ENCODE peak calls at places on chromosomes 4 and X, in four cellular contexts. Y is GM12878, Q is HepG2, I is K562. G is an unnamed sample.

GRCh38 chr4:125105561-125105960 is 209.2 kb upstream of the FAT4 start:
- DNase-seq in Y (no peak), Q (no peak), I (no peak), G (no peak)

GRCh38 chr4:5206391-5206790 is 155.1 kb downstream of the STK32B start:
- DNase-seq in Y (no peak), Q (no peak), I (peak), G (no peak)

GRCh38 chr4:173415092-173415491 is 16.2 kb upstream of the SCRG1 start:
- DNase-seq in Y (no peak), Q (no peak), I (no peak), G (no peak)

GRCh38 chrX:68989865-68990606 is 161.2 kb downstream of the EFNB1 start:
- DNase-seq in Y (no peak), Q (no peak), I (no peak), G (peak)

GRCh38 chrX:6002056-6002455 is 226.6 kb downstream of the NLGN4X start:
- DNase-seq in Y (no peak), Q (no peak), I (peak), G (peak)

GRCh38 chrX:149512225-149512885 is 7.2 kb upstream of the IDS start:
- DNase-seq in Y (peak), Q (peak), I (peak), G (peak)

GRCh38 chrX:64206556-64207162 is 1.2 kb upstream of the AMER1 start:
- DNase-seq in Y (no peak), Q (no peak), I (no peak), G (no peak)

GRCh38 chr4:4248036-4248884 is at the start of gene TMEM128:
- DNase-seq in Y (peak), Q (peak), I (peak), G (peak)

GRCh38 chr4:126794363-126794762 is 838.4 kb upstream of the INTU start:
- DNase-seq in Y (no peak), Q (no peak), I (peak), G (no peak)

GRCh38 chr4:108037884-108038283 is 48.2 kb downstream of the HADH start:
- DNase-seq in Y (no peak), Q (no peak), I (no peak), G (no peak)

GRCh38 chrX:68660746-68661145 is 13.3 kb downstream of the STARD8 start:
- DNase-seq in Y (no peak), Q (no peak), I (no peak), G (no peak)

GRCh38 chrX:139554367-139554766 is 23.8 kb downstream of the F9 start:
- DNase-seq in Y (no peak), Q (no peak), I (no peak), G (no peak)

GRCh38 chr4:119493419-119493818 is 135.2 kb downstream of the PDE5A start:
- DNase-seq in Y (no peak), Q (no peak), I (no peak), G (no peak)

GRCh38 chr4:37392540-37393255 is 148.2 kb downstream of the NWD2 start:
- DNase-seq in Y (no peak), Q (no peak), I (no peak), G (peak)

GRCh38 chr4:47668810-47669408 is 169.0 kb downstream of the CORIN start:
- DNase-seq in Y (no peak), Q (peak), I (peak), G (peak)
- TF ChIP-seq JUNB in Y (no peak), Q (no peak), I (no peak), G (no peak)

GRCh38 chr4:139470295-139470694 is 16.4 kb downstream of the RAB33B start:
- DNase-seq in Y (no peak), Q (no peak), I (no peak), G (no peak)
- H3K4me2 ChIP-seq in Y (no peak), Q (no peak), I (no peak), G (no peak)

DNA sequence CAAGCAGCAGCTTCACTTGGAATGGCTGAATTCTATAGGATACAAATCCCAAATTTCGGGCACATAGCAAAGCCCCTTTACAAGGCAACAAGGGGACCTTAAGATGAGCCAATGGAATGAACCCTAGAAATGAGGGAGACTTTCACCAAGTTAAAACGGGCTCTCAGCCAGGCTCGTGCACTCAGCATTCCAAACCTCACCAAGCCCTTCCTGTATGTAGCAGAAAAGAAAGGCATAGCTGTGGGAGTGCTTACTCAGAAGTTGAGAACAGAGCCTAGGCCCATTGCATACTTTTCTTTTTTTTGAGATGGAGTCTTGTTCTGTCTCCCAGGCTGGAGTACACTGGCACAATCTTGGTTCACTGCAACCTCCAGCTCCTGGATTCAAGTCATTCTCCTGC is 10.8 kb upstream of the HERC5 start:
- DNase-seq in Y (no peak), Q (no peak), I (no peak), G (peak)
- TF ChIP-seq EZH2 in Y (no peak), Q (no peak), I (no peak), G (no peak)

DNA sequence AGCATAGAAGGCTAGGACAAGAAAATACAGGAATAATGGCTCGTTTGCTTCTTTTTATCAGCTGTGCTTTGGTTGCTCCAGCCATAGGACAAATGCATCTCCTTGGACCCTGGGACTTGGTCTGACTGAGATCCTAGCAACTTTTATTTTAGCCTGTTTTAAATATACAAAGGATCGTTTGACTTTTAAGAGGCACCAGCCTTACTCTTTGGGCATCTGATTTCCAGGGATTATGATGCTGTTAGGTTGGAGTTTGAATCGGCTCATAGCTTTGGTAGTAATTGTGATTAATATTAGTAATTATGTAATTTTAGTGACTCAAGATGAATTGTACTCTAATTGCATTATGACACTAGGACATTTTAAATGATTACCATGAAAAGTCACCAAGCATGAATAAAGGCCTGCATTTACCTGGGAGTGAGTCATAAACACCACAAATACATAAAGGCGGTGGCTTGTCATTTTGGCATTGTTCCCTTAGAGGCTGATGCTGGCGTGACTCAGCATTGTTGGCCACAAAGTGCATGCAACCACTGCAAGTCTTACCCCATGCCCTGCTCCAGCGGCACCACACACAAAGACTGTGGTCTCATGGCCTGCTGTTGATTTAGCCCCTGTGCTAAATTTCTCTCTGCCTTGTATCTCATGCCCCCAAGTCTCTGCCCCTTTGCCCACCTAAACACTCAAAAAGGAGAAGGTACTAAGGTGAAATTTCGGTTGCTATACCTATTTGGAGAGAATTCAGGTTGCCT is 12.4 kb downstream of the GPAT3 start:
- DNase-seq in Y (peak), Q (peak), I (peak), G (peak)
- TF ChIP-seq JUNB in Y (peak), Q (no peak), I (peak), G (no peak)

GRCh38 chr4:79678472-79679202 is 270.6 kb upstream of the GK2 start:
- DNase-seq in Y (no peak), Q (no peak), I (peak), G (no peak)
- H3K4me2 ChIP-seq in Y (no peak), Q (no peak), I (peak), G (no peak)

GRCh38 chr4:185587065-185587443 is 51.7 kb upstream of the PDLIM3 start:
- DNase-seq in Y (no peak), Q (no peak), I (no peak), G (no peak)
- TF ChIP-seq EZH2 in Y (no peak), Q (no peak), I (no peak), G (no peak)

GRCh38 chr4:87071401-87071800 is 136.6 kb downstream of the AFF1 start:
- DNase-seq in Y (no peak), Q (no peak), I (no peak), G (no peak)
- TF ChIP-seq JUNB in Y (no peak), Q (no peak), I (no peak), G (no peak)

DNA sequence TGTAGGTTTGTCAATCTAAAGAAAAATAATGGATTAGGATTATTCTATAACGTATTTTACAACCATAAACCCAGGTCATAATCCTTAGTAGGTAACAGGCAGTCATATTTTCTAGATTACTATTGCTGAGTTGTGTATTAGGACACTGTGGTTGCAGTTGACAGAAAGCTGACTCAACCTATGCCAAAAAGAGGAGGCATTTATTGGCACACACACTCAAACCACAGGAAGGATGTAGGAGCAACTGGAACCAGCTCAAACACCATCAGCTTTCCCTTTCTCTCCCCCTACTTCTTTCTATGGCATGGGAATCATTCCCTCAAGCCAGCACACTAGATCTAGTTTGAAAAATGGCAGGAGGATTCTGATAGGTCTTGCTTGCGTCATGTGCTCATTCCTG is 136.4 kb upstream of the FAM9C start:
- DNase-seq in Y (no peak), Q (no peak), I (no peak), G (no peak)
- H3K4me2 ChIP-seq in Y (no peak), Q (no peak), I (no peak), G (no peak)

DNA sequence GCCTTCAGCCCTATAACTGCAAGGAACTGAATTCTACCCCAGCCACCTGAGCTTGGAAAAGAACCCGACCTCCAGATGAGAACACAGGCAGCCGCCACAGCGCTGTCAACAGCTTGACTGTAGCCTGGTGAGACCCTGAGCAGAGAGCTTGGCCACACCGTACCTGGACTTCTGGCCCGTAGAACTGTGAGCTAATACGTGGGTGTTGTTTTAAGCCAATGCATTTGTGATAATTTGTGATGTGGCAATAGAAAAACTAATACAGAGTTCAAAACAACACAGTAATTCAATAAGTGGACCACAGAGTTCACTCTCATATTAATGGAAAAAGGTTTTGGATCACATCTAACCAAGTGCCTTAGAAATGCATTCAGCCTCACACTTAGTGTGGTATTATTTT is 96.6 kb upstream of the TBL1X start:
- DNase-seq in Y (no peak), Q (peak), I (no peak), G (no peak)
- TF ChIP-seq EZH2 in Y (no peak), Q (no peak), I (no peak), G (no peak)

G was measured in GM23338.